ENCODE peak calls at places on chromosomes 7 and 10, in five cellular contexts. J is HEK293T; R is EL; E is activated T-cell treated with anti-CD3 and anti-CD28 coated beads, Interleukin-2, amount 50 U/mL, for 4 hours; K is effector CD4-positive, alpha-beta T cell. B is an unnamed sample.

GRCh38 chr10:89029201-89029600 is 38.6 kb downstream of the FAS start:
- DNase-seq in J (no peak), R (no peak), E (no peak), K (no peak), B (no peak)

GRCh38 chr10:95321554-95322301 is 30.9 kb upstream of the PDLIM1 start:
- DNase-seq in J (no peak), R (peak), E (no peak), K (no peak), B (no peak)

GRCh38 chr10:106872176-106872575 is 292.3 kb downstream of the SORCS1 start:
- DNase-seq in J (no peak), R (no peak), E (no peak), K (no peak), B (no peak)

GRCh38 chr10:76255241-76255640 is 823.8 kb downstream of the LRMDA start:
- DNase-seq in J (no peak), R (no peak), E (no peak), K (no peak), B (no peak)

GRCh38 chr7:45610660-45611299 is 36.6 kb downstream of the ADCY1 start:
- DNase-seq in J (no peak), R (no peak), E (no peak), K (no peak), B (no peak)

GRCh38 chr10:88849224-88849623 is 2.4 kb downstream of the ANKRD22 start:
- DNase-seq in J (no peak), R (peak), E (no peak), K (no peak), B (no peak)

GRCh38 chr10:35225204-35225603 is 98.6 kb downstream of the CREM start:
- DNase-seq in J (no peak), R (no peak), E (no peak), K (no peak), B (no peak)

GRCh38 chr7:99579956-99580777 is 17.9 kb upstream of the TMEM225B start:
- DNase-seq in J (no peak), R (peak), E (peak), K (peak), B (peak)

GRCh38 chr10:84194424-84195043 is at the start of gene CDHR1:
- DNase-seq in J (peak), R (peak), E (peak), K (no peak), B (peak)